ENCODE peak calls at places on chromosomes 2 and 18, in seven cellular contexts. F is right cardiac atrium; H is heart right ventricle; X is activated CD8-positive, alpha-beta T cell treated with anti-CD3 and anti-CD28 coated beads for 36 hours; Z is stimulated activated naive B cell treated with anti-CD40 and anti-IgM and Interleukin-4, amounts not matched to agents 10 μg/mL and 1 μg/mL and 100 μg/mL, for 72 hours; U is lower lobe of right lung; M is activated T-cell treated with anti-CD3 and anti-CD28 coated beads, Interleukin-2, amount 50 U/mL, for 4 hours. D is an unnamed sample.

GRCh38 chr2:65071499-65072180 is 15.4 kb downstream of the CEP68 start:
- ATAC-seq in U (no peak), Z (no peak), F (peak; percentile 2), H (no peak), M (no peak), X (no peak), D (no peak)

GRCh38 chr18:74375999-74376398 is 60.4 kb downstream of the C18orf63 start:
- ATAC-seq in Z (no peak), M (peak; percentile 37), X (no peak), H (no peak), U (no peak), F (no peak), D (peak; percentile 40)

GRCh38 chr2:71275939-71276310 is 49.0 kb upstream of the PAIP2B start:
- ATAC-seq in X (no peak), Z (peak; percentile 6), F (no peak), U (no peak), M (no peak), H (no peak), D (no peak)

GRCh38 chr2:177291701-177292100 is 27.2 kb upstream of the NFE2L2 start:
- ATAC-seq in M (peak; percentile 22), F (no peak), X (peak; percentile 15), H (no peak), Z (no peak), U (no peak), D (no peak)

GRCh38 chr2:28610583-28611201 is 114.8 kb downstream of the PLB1 start:
- ATAC-seq in Z (peak; percentile 46), X (peak; percentile 62), F (peak; percentile 28), U (no peak), H (no peak), M (peak; percentile 82), D (peak; percentile 54)

GRCh38 chr2:112721819-112722522 is 1.2 kb downstream of the NT5DC4 start:
- ATAC-seq in Z (no peak), U (no peak), M (no peak), F (no peak), X (no peak), H (no peak), D (no peak)

GRCh38 chr18:63203497-63203896 is 116.1 kb downstream of the BCL2 start:
- ATAC-seq in Z (no peak), X (no peak), H (no peak), F (no peak), U (no peak), M (no peak), D (no peak)

GRCh38 chr2:148666555-148666954 is 22.0 kb downstream of the EPC2 start:
- ATAC-seq in M (no peak), F (no peak), Z (peak; percentile 42), X (peak; percentile 24), U (no peak), H (no peak), D (no peak)